ENCODE peak calls at places on chromosome X, in six cellular contexts. O is H9, S is MCF 10A, M is WTC11, R is colonic mucosa, K is hepatocyte. T is an unnamed sample.

GRCh38 chrX:39725928-39726619 is 371.7 kb downstream of the BCOR start:
- DNase-seq in K (no peak), O (no peak), S (peak), M (no peak), R (no peak), T (no peak)

GRCh38 chrX:74104356-74105065 is 199.5 kb upstream of the ZCCHC13 start:
- DNase-seq in R (no peak), K (no peak), M (no peak), S (peak), O (no peak), T (no peak)

GRCh38 chrX:155767101-155767878 is 113.9 kb upstream of the VAMP7 start:
- DNase-seq in R (peak), K (peak), O (peak), M (peak), S (peak), T (no peak)

GRCh38 chrX:37854148-37854547 is 6.8 kb upstream of the DYNLT3 start:
- DNase-seq in R (no peak), O (no peak), M (no peak), S (no peak), K (no peak), T (no peak)

GRCh38 chrX:50905334-50905733 is 5.2 kb upstream of the BMP15 start:
- DNase-seq in K (no peak), M (peak), O (no peak), S (peak), R (peak), T (no peak)

GRCh38 chrX:39903343-39903742 is 194.4 kb downstream of the BCOR start:
- DNase-seq in S (peak), O (no peak), R (no peak), M (no peak), K (no peak), T (no peak)

GRCh38 chrX:70293621-70294020 is 3.7 kb downstream of the KIF4A start:
- DNase-seq in O (no peak), R (no peak), S (no peak), K (no peak), M (no peak), T (no peak)

GRCh38 chrX:123860506-123860840 is 620 bp downstream of the XIAP start:
- DNase-seq in K (no peak), S (no peak), R (peak), M (no peak), O (no peak), T (peak)

GRCh38 chrX:10047133-10047532 is 80.0 kb downstream of the CLDN34 start:
- DNase-seq in O (no peak), M (no peak), R (no peak), S (no peak), K (no peak), T (no peak)

GRCh38 chrX:118495061-118495921 is at the start of gene DOCK11:
- DNase-seq in R (peak), S (peak), M (peak), O (peak), K (peak), T (peak)

GRCh38 chrX:74509989-74510388 is 88.7 kb downstream of the SLC16A2 start:
- DNase-seq in K (no peak), R (no peak), S (no peak), M (no peak), O (no peak), T (no peak)

GRCh38 chrX:18410038-18410437 is 15.4 kb upstream of the CDKL5 start:
- DNase-seq in S (peak), R (no peak), O (no peak), M (no peak), K (peak), T (no peak)

GRCh38 chrX:19372170-19373033 is 28.7 kb downstream of the PDHA1 start:
- DNase-seq in O (peak), M (peak), S (peak), K (peak), R (peak), T (peak)

GRCh38 chrX:23980063-23980462 is 46.9 kb downstream of the KLHL15 start:
- DNase-seq in S (no peak), M (no peak), K (peak), O (no peak), R (no peak), T (no peak)

GRCh38 chrX:102976290-102976689 is 39.2 kb downstream of the RAB40AL start:
- DNase-seq in K (no peak), S (peak), O (no peak), M (no peak), R (no peak), T (no peak)

GRCh38 chrX:129495941-129496340 is 27.3 kb downstream of the SMARCA1 start:
- DNase-seq in S (peak), O (no peak), R (no peak), M (no peak), K (no peak), T (no peak)

GRCh38 chrX:40085086-40085551 is 12.6 kb downstream of the BCOR start:
- DNase-seq in M (no peak), S (peak), R (no peak), O (peak), K (peak), T (no peak)

GRCh38 chrX:65755786-65756185 is 88.3 kb downstream of the MSN start:
- DNase-seq in K (no peak), S (peak), O (no peak), R (no peak), M (no peak), T (no peak)

GRCh38 chrX:138745215-138745614 is 33.7 kb upstream of the FGF13 start:
- DNase-seq in O (no peak), S (peak), R (peak), M (no peak), K (peak), T (peak)

GRCh38 chrX:9902651-9903050 is 64.5 kb upstream of the CLDN34 start:
- DNase-seq in K (no peak), M (no peak), O (no peak), S (peak), R (no peak), T (no peak)

GRCh38 chrX:78517124-78517523 is 142.0 kb downstream of the RTL3 start:
- DNase-seq in R (no peak), M (no peak), K (no peak), O (no peak), S (no peak), T (peak)

GRCh38 chrX:132272826-132273225 is 53.6 kb upstream of the RAP2C start:
- DNase-seq in R (no peak), M (no peak), O (no peak), S (no peak), K (no peak), T (no peak)

GRCh38 chrX:19017271-19017670 is 33.4 kb upstream of the PHKA2 start:
- DNase-seq in R (peak), K (peak), S (peak), O (peak), M (peak), T (peak)

GRCh38 chrX:47232803-47233332 is at the start of gene USP11:
- DNase-seq in K (peak), M (peak), S (no peak), R (no peak), O (peak), T (peak)

GRCh38 chrX:136304493-136304892 is 3.7 kb downstream of the ADGRG4 start:
- DNase-seq in M (no peak), K (no peak), S (no peak), O (no peak), R (no peak), T (no peak)
- TF ChIP-seq CTCF in M (no peak), K (no peak), S (no peak), O (peak), R (no peak), T (no peak)

GRCh38 chrX:20594985-20595384 is 328.3 kb upstream of the RPS6KA3 start:
- DNase-seq in S (no peak), K (no peak), R (no peak), M (no peak), O (no peak), T (no peak)
- TF ChIP-seq CTCF in S (no peak), K (peak), R (no peak), M (peak), O (peak), T (no peak)

GRCh38 chrX:75623535-75623934 is 100.7 kb upstream of the ZDHHC15 start:
- DNase-seq in S (no peak), M (peak), K (peak), O (no peak), R (no peak), T (no peak)
- TF ChIP-seq CTCF in S (no peak), M (no peak), K (peak), O (peak), R (no peak), T (no peak)

GRCh38 chrX:110131031-110131430 is 128.1 kb downstream of the TMEM164 start:
- DNase-seq in S (no peak), K (no peak), O (no peak), R (no peak), M (no peak), T (no peak)

GRCh38 chrX:110119480-110119879 is 116.6 kb downstream of the TMEM164 start:
- DNase-seq in R (no peak), O (no peak), K (no peak), S (no peak), M (no peak), T (no peak)

GRCh38 chrX:110123331-110123782 is 120.4 kb downstream of the TMEM164 start:
- DNase-seq in S (no peak), M (no peak), O (no peak), R (no peak), K (peak), T (no peak)

GRCh38 chrX:110120025-110120424 is 117.1 kb downstream of the TMEM164 start:
- DNase-seq in O (no peak), S (peak), K (no peak), R (no peak), M (no peak), T (no peak)

DNA sequence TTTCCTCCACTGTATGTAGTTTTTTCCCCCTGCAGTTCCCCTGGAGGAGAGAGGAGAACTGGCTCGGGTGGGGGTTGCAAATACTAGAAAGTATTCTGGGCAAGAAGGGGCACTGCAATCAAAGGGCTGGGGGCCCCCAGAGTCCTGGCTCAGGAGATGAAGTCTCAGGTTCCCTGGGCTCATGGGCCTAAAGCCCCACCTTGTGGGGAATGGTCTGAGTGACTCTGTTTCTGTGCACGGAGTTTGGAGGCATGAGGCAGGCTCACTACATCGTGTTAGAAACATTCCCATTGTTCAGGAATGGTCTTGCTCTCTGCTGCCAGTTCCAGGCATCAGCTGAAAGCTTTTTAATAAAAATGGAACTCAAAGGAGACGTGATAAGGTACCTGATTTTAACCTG is 122.5 kb downstream of the TMEM164 start:
- DNase-seq in O (peak), S (no peak), M (peak), K (peak), R (no peak), T (no peak)
- TF ChIP-seq CTCF in O (peak), S (no peak), M (no peak), K (peak), R (no peak), T (peak)